ENCODE peak calls at places on chromosomes 3 and 15, in ten cellular contexts. U is upper lobe of right lung, H is PC-3, V is uterus, T is right atrium auricular region, N is H9, R is body of pancreas, E is heart right ventricle, I is HepG2, F is A549. B is an unnamed sample. For H3K4me1, the result is how much of the 10 kb centered on the place peaks cover.

GRCh38 chr3:112676659-112677234 is 35.8 kb upstream of the CCDC80 start:
- DNase-seq in U (peak), I (peak), R (no peak), N (peak), F (peak), T (peak), E (peak), V (peak), H (peak), B (peak)

GRCh38 chr15:66476535-66476934 is 21.0 kb downstream of the SNAPC5 start:
- DNase-seq in T (no peak), U (no peak), E (no peak), H (no peak), N (no peak), V (no peak), R (no peak), F (no peak), I (no peak), B (no peak)

GRCh38 chr15:89195836-89196235 is 25.5 kb downstream of the RLBP1 start:
- DNase-seq in N (no peak), U (no peak), F (no peak), R (no peak), T (no peak), V (no peak), E (no peak), H (no peak), I (no peak), B (no peak)

GRCh38 chr3:146065573-146066006 is 95.4 kb downstream of the PLOD2 start:
- DNase-seq in V (peak), T (no peak), I (peak), F (no peak), R (no peak), H (peak), U (no peak), E (peak), N (no peak), B (no peak)

GRCh38 chr3:133445111-133445510 is 45.3 kb downstream of the BFSP2 start:
- DNase-seq in T (no peak), H (no peak), R (no peak), I (no peak), U (no peak), V (no peak), N (no peak), F (no peak), E (no peak), B (no peak)

GRCh38 chr3:159765025-159765859 is 223.4 kb upstream of the IL12A start:
- DNase-seq in N (peak), E (peak), R (peak), V (peak), U (peak), T (peak), F (peak), I (no peak), H (peak), B (peak)

GRCh38 chr3:7146529-7146928 is 285.6 kb downstream of the GRM7 start:
- DNase-seq in F (no peak), E (no peak), T (no peak), V (no peak), R (no peak), U (no peak), I (no peak), N (no peak), H (no peak), B (no peak)

GRCh38 chr15:50247819-50248650 is 17.5 kb downstream of the HDC start:
- DNase-seq in H (no peak), E (no peak), U (peak), F (no peak), R (no peak), I (no peak), N (no peak), V (no peak), T (no peak), B (peak)

GRCh38 chr3:16906679-16907078 is 21.9 kb downstream of the PLCL2 start:
- DNase-seq in V (no peak), N (no peak), R (no peak), F (no peak), I (no peak), H (peak), U (no peak), E (no peak), T (no peak), B (no peak)

GRCh38 chr3:60403866-60404265 is 847.4 kb downstream of the FHIT start:
- DNase-seq in I (no peak), H (no peak), T (no peak), R (no peak), E (no peak), V (no peak), U (no peak), F (no peak), N (no peak), B (no peak)

GRCh38 chr3:168094877-168095610 is 680 bp downstream of the GOLIM4 start:
- DNase-seq in R (peak), H (peak), N (peak), E (peak), V (peak), U (peak), I (peak), T (peak), F (peak), B (peak)

GRCh38 chr3:13308406-13308805 is 111.7 kb downstream of the NUP210 start:
- DNase-seq in E (no peak), F (peak), I (peak), V (no peak), R (peak), T (no peak), H (peak), U (no peak), N (peak), B (peak)

GRCh38 chr3:84209473-84209872 is 749.3 kb upstream of the CADM2 start:
- DNase-seq in R (no peak), E (no peak), T (no peak), H (no peak), N (no peak), I (no peak), F (no peak), U (no peak), V (no peak), B (no peak)

GRCh38 chr3:59192473-59192872 is 142.6 kb upstream of the CFAP20DC start:
- DNase-seq in I (no peak), V (no peak), E (no peak), U (no peak), H (peak), T (no peak), F (no peak), N (no peak), R (no peak), B (peak)

GRCh38 chr15:75921732-75922703 is 18.3 kb downstream of the FBXO22 start:
- DNase-seq in V (peak), I (peak), F (no peak), E (peak), T (no peak), H (peak), R (peak), N (no peak), U (no peak), B (peak)

GRCh38 chr3:30193625-30194044 is 412.8 kb upstream of the TGFBR2 start:
- DNase-seq in U (no peak), N (no peak), H (no peak), I (peak), V (no peak), E (no peak), R (no peak), T (no peak), F (no peak), B (no peak)

GRCh38 chr3:4474683-4475490 is 7.8 kb upstream of the SUMF1 start:
- DNase-seq in T (peak), E (peak), I (no peak), H (peak), U (no peak), N (no peak), V (no peak), R (peak), F (no peak), B (no peak)

GRCh38 chr3:49339947-49340800 is at the start of gene USP4:
- DNase-seq in N (peak), V (peak), I (peak), T (peak), H (peak), E (peak), U (peak), R (peak), F (peak), B (peak)

GRCh38 chr3:117735481-117736101 is 1026.0 kb downstream of the TUSC7 start:
- DNase-seq in F (peak), I (no peak), H (peak), T (no peak), V (no peak), R (no peak), N (no peak), E (no peak), U (no peak), B (peak)

GRCh38 chr3:81891496-81891895 is 130.1 kb upstream of the GBE1 start:
- DNase-seq in V (no peak), T (no peak), I (no peak), E (no peak), R (no peak), N (no peak), U (no peak), H (no peak), F (no peak), B (no peak)

GRCh38 chr15:80309769-80310384 is 57.9 kb upstream of the CTXND1 start:
- DNase-seq in T (no peak), I (peak), V (no peak), H (peak), F (peak), R (no peak), E (no peak), U (no peak), N (no peak), B (no peak)

GRCh38 chr3:186825294-186825821 is 17.2 kb upstream of the ADIPOQ start:
- DNase-seq in F (no peak), U (no peak), H (no peak), R (no peak), I (no peak), T (no peak), E (no peak), N (peak), V (no peak), B (peak)

GRCh38 chr15:89753855-89754254 is 2.8 kb upstream of the MESP1 start:
- DNase-seq in U (no peak), F (no peak), H (no peak), E (no peak), N (no peak), V (no peak), R (no peak), I (no peak), T (no peak), B (no peak)

GRCh38 chr3:23956701-23957100 is 11.6 kb downstream of the NR1D2 start:
- DNase-seq in T (no peak), V (no peak), N (no peak), R (no peak), U (no peak), I (no peak), F (no peak), E (no peak), H (no peak), B (no peak)

GRCh38 chr15:38072007-38072506 is 137.6 kb downstream of the TMCO5A start:
- DNase-seq in U (no peak), V (no peak), E (no peak), N (no peak), H (no peak), I (no peak), F (no peak), R (no peak), T (peak), B (no peak)

GRCh38 chr15:101043911-101044624 is 124.9 kb downstream of the LRRK1 start:
- DNase-seq in I (no peak), H (no peak), V (peak), U (no peak), T (peak), N (peak), R (peak), F (no peak), E (peak), B (no peak)

GRCh38 chr3:194872669-194872977 is 186.9 kb downstream of the FAM43A start:
- DNase-seq in H (peak), F (no peak), E (no peak), R (no peak), U (no peak), T (no peak), N (peak), V (no peak), I (no peak), B (peak)

DNA sequence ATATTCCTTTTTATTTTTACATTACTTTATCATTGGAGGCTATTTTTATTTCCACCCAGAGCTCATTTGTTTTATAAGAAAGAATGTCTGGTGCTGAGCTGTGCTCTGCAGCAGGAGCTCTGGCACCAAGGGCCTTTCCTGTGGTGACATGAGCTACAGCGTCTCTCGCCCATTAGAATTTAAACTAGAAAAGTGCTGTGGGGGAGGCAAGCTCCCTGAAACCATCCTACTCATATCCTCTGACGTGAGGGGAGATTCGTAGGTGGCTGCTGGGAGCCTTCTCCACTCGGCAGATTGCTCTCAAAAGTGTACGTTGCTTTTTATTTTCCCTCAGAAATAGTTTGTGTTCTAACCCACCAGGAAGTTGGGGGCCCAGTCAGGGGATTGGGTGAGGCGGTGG is 76.3 kb upstream of the ARHGEF3 start:
- DNase-seq in F (no peak), V (peak), R (no peak), U (no peak), N (no peak), E (peak), I (no peak), H (no peak), T (no peak), B (no peak)
- H3K27ac ChIP-seq in F (no peak), V (peak), R (no peak), U (no peak), N (no peak), E (peak), I (no peak), H (no peak), T (no peak), B (no peak)

DNA sequence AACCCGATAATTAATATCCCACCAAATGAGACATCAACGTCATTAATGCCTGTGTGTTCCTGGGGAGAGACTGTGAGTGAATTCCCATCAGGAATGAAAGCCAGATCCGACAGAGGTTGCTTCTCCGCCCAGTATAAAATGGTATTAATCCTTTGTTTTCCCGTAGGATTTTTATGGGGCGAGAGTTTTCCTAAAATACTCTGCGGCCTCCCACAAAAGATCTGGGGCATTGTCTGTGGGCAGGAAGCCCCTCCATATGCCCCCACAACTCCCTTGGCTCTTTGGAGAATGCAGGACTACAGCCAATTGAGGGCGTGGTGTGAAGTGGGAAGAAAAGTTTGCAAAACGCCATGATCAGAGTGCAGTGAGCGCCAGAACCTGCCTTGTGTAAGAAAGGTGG is 26.7 kb downstream of the ZIC4 start:
- DNase-seq in T (no peak), U (no peak), N (no peak), R (no peak), H (no peak), I (no peak), F (no peak), V (no peak), E (no peak), B (no peak)
- H3K4me1 ChIP-seq in T (under half), U (under half), N (under half), R (under half), H (under half), I (under half), F (under half), V (under half), E (under half), B (under half)

DNA sequence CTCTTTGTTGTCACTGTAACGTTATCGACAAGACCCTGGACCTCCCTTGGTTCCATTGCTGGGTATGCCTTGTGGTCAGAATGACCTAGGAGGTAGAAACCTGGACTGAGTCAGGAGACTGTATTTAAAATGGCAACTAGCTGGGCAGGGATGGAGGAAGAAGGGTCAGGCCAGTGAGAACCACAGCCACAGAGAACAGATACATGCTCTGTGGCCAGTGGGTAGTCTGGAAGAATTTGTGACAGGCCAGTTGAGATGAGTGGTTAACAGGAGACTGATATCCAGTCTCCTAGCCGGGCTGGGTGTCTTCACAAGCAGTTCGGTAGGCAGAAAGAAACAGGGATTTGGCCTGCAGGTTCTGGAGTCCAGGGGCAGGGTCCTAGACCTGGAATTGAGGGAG is 58.9 kb downstream of the SNRK start:
- DNase-seq in F (no peak), T (no peak), E (no peak), U (no peak), I (no peak), H (no peak), V (no peak), R (no peak), N (no peak), B (no peak)
- H3K27ac ChIP-seq in F (no peak), T (no peak), E (no peak), U (peak), I (no peak), H (no peak), V (peak), R (no peak), N (no peak), B (no peak)

GRCh38 chr15:60905587-60905986 is 323.5 kb downstream of the RORA start:
- DNase-seq in E (no peak), N (peak), F (no peak), R (no peak), T (no peak), H (no peak), V (no peak), U (no peak), I (no peak), B (no peak)

GRCh38 chr15:60908888-60909287 is 320.2 kb downstream of the RORA start:
- DNase-seq in E (no peak), T (no peak), U (no peak), V (no peak), F (no peak), N (no peak), I (no peak), H (no peak), R (no peak), B (no peak)

GRCh38 chr15:60907233-60907947 is 321.7 kb downstream of the RORA start:
- DNase-seq in T (no peak), E (no peak), R (no peak), H (no peak), N (no peak), U (no peak), I (no peak), V (no peak), F (no peak), B (no peak)

GRCh38 chr15:60903221-60903620 is 325.9 kb downstream of the RORA start:
- DNase-seq in I (no peak), R (no peak), N (no peak), F (no peak), E (no peak), H (no peak), V (no peak), T (no peak), U (no peak), B (no peak)

DNA sequence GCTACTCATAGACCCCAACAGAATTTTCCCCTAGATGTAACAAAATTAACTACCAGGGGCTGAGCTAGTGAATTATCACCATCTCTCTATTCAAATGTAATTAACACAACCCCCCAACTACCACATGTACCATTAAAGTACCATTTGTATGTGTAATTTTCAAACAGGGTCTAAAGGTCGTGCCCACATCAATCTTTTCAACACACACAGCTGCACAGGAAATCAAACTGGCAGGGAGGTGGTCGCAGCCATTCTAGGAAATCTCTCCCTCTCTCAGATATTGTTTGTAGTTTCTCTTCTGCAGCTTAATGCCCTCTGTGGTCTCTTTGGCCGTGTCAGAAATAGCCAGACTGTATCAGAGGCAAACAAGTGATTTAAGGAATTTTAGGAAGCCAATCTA is 322.8 kb downstream of the RORA start:
- DNase-seq in H (no peak), R (no peak), T (no peak), I (no peak), U (no peak), E (no peak), V (no peak), N (no peak), F (no peak), B (no peak)
- H3K4me1 ChIP-seq in H (under half), R (under half), T (under half), I (under half), U (under half), E (under half), V (under half), N (under half), F (under half), B (under half)

GRCh38 chr3:179108091-179108490 is 36.5 kb upstream of the ZMAT3 start:
- DNase-seq in N (no peak), T (no peak), I (no peak), H (peak), E (no peak), U (no peak), R (no peak), V (no peak), F (no peak), B (peak)
- H3K27ac ChIP-seq in N (no peak), T (no peak), I (no peak), H (peak), E (no peak), U (no peak), R (no peak), V (no peak), F (no peak), B (peak)

DNA sequence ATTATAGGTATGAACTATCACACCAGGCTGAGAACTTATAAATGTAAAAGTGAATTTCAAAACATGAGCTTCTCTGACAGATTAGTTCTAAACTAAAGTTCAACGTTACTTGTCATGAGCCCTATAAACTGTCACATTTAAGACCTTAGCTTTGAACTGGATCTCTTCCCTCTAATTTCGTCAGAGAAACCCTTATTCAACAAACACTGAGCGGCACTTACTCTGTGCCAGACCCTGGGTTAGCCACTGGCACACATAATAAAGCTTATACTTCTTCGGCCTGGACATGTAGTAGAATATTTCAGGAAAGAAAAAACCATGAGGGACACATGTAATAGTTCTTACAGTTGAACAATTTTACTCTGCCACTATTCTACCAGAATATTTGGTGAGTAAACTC is 5.6 kb downstream of the PCYT1A start:
- DNase-seq in E (no peak), F (no peak), V (no peak), N (no peak), H (no peak), R (no peak), I (no peak), U (no peak), T (no peak), B (no peak)
- H3K4me1 ChIP-seq in E (half or more), F (under half), V (under half), N (under half), H (under half), R (half or more), I (half or more), U (under half), T (half or more), B (under half)

GRCh38 chr3:170866499-170866898 is 3.5 kb downstream of the RPL22L1 start:
- DNase-seq in N (no peak), V (no peak), U (no peak), I (no peak), E (no peak), F (no peak), T (no peak), R (no peak), H (no peak), B (no peak)

GRCh38 chr3:170868577-170869239 is 1.3 kb downstream of the RPL22L1 start:
- DNase-seq in E (no peak), H (no peak), U (no peak), V (no peak), I (no peak), N (no peak), F (no peak), R (no peak), T (no peak), B (no peak)

GRCh38 chr3:170867143-170867542 is 2.9 kb downstream of the RPL22L1 start:
- DNase-seq in H (no peak), T (no peak), I (no peak), V (no peak), U (no peak), E (no peak), N (no peak), R (no peak), F (no peak), B (no peak)

GRCh38 chr3:170869240-170869592 is 779 bp downstream of the RPL22L1 start:
- DNase-seq in T (no peak), E (no peak), R (no peak), N (no peak), I (no peak), F (no peak), V (no peak), H (peak), U (no peak), B (no peak)

GRCh38 chr3:170867552-170867951 is 2.4 kb downstream of the RPL22L1 start:
- DNase-seq in N (no peak), E (no peak), I (no peak), T (no peak), F (no peak), H (no peak), R (no peak), V (no peak), U (no peak), B (no peak)
- H3K27ac ChIP-seq in N (peak), E (no peak), I (peak), T (no peak), F (peak), H (no peak), R (no peak), V (no peak), U (no peak), B (no peak)